ENCODE peak calls at places on chromosomes 2 and 18, in seven cellular contexts. I is colonic mucosa; A is cardiac muscle cell; M is fibroblast of lung; H is naive thymus-derived CD4-positive, alpha-beta T cell; W is RWPE2; L is neuronal stem cell. N is an unnamed sample. For H3K4me1, H3K36me3 and H3K27me3, the result is how much of the 10 kb centered on the place peaks cover.

GRCh38 chr2:20429528-20429927 is 17.3 kb upstream of the RHOB start:
- DNase-seq in M (peak), A (no peak), W (no peak), H (no peak), I (no peak), L (no peak), N (peak)

GRCh38 chr18:23341383-23341782 is 111.7 kb upstream of the RIOK3 start:
- DNase-seq in H (no peak), M (no peak), W (no peak), I (no peak), A (no peak), L (no peak), N (no peak)

GRCh38 chr2:27988718-27989117 is 98.2 kb downstream of the BABAM2 start:
- DNase-seq in L (no peak), I (no peak), A (no peak), H (no peak), M (no peak), W (no peak), N (no peak)

GRCh38 chr2:120225549-120226065 is 2.4 kb upstream of the TMEM185B start:
- DNase-seq in I (no peak), M (no peak), A (no peak), H (no peak), L (no peak), W (no peak), N (no peak)

GRCh38 chr18:46352520-46353250 is 248.5 kb downstream of the HAUS1 start:
- DNase-seq in W (no peak), A (no peak), M (no peak), L (no peak), H (no peak), I (no peak), N (no peak)

GRCh38 chr2:58334414-58334813 is 93.3 kb upstream of the FANCL start:
- DNase-seq in I (no peak), A (no peak), L (no peak), M (no peak), H (no peak), W (no peak), N (no peak)

GRCh38 chr2:66587216-66587615 is 152.3 kb downstream of the MEIS1 start:
- DNase-seq in A (peak), M (no peak), L (no peak), H (no peak), I (no peak), W (no peak), N (peak)

GRCh38 chr18:79780547-79780946 is 17.2 kb upstream of the KCNG2 start:
- DNase-seq in L (no peak), A (no peak), W (peak), I (no peak), M (no peak), H (no peak), N (no peak)

GRCh38 chr2:17518212-17519154 is at the start of gene RAD51AP2:
- DNase-seq in W (peak), A (peak), M (peak), L (peak), H (no peak), I (peak), N (peak)

GRCh38 chr2:223621901-223622300 is 19.7 kb upstream of the SCG2 start:
- DNase-seq in L (no peak), H (no peak), I (no peak), M (no peak), W (no peak), A (no peak), N (no peak)

GRCh38 chr2:96685592-96686459 is 43.3 kb downstream of the FER1L5 start:
- DNase-seq in M (peak), W (no peak), A (peak), L (no peak), I (no peak), H (no peak), N (peak)

GRCh38 chr2:172280820-172281454 is 146.4 kb upstream of the ITGA6 start:
- DNase-seq in H (no peak), I (no peak), M (no peak), A (no peak), W (no peak), L (no peak), N (no peak)

GRCh38 chr2:88950010-88950409 is 258.5 kb downstream of the RPIA start:
- DNase-seq in L (no peak), H (no peak), A (peak), I (no peak), M (no peak), W (no peak), N (no peak)

GRCh38 chr2:209472386-209472832 is 48.6 kb downstream of the MAP2 start:
- DNase-seq in H (no peak), I (no peak), M (peak), A (peak), L (no peak), W (no peak), N (no peak)

GRCh38 chr2:402206-402605 is 114.3 kb upstream of the ALKAL2 start:
- DNase-seq in H (no peak), M (no peak), I (no peak), L (no peak), A (no peak), W (no peak), N (no peak)

GRCh38 chr18:2921778-2922177 is 75.0 kb downstream of the EMILIN2 start:
- DNase-seq in M (no peak), H (no peak), W (no peak), I (peak), A (no peak), L (no peak), N (no peak)

GRCh38 chr2:24421668-24422067 is 61.3 kb upstream of the ITSN2 start:
- DNase-seq in I (peak), H (peak), A (peak), L (no peak), M (peak), W (no peak), N (peak)

GRCh38 chr2:173880561-173880960 is 84.6 kb downstream of the SP3 start:
- DNase-seq in L (no peak), H (no peak), A (no peak), M (no peak), I (no peak), W (no peak), N (no peak)

GRCh38 chr2:10524341-10524740 is 76.2 kb upstream of the ODC1 start:
- DNase-seq in A (no peak), L (no peak), W (peak), H (no peak), I (no peak), M (no peak), N (no peak)

GRCh38 chr2:17303054-17303453 is 215.2 kb downstream of the RAD51AP2 start:
- DNase-seq in L (no peak), A (no peak), H (no peak), I (no peak), M (peak), W (peak), N (no peak)

GRCh38 chr2:71790261-71791038 is 337.1 kb downstream of the DYSF start:
- DNase-seq in I (no peak), H (no peak), L (no peak), M (no peak), W (no peak), A (no peak), N (no peak)

GRCh38 chr18:22694954-22695353 is 238.2 kb upstream of the RBBP8 start:
- DNase-seq in A (no peak), M (peak), L (no peak), W (peak), I (no peak), H (no peak), N (peak)

GRCh38 chr18:63505566-63506335 is 29.0 kb downstream of the SERPINB5 start:
- DNase-seq in L (peak), W (no peak), H (no peak), A (peak), I (peak), M (peak), N (peak)

GRCh38 chr2:100822587-100823248 is 2.8 kb downstream of the NPAS2 start:
- DNase-seq in M (peak), H (no peak), L (no peak), I (no peak), A (no peak), W (no peak), N (no peak)

GRCh38 chr2:45765847-45766254 is 114.4 kb downstream of the PRKCE start:
- DNase-seq in L (no peak), A (peak), M (peak), W (no peak), I (peak), H (no peak), N (peak)

GRCh38 chr2:45765007-45765767 is 113.7 kb downstream of the PRKCE start:
- DNase-seq in W (no peak), L (no peak), H (no peak), M (no peak), I (no peak), A (no peak), N (no peak)

GRCh38 chr2:45761660-45762059 is 110.2 kb downstream of the PRKCE start:
- DNase-seq in H (no peak), L (no peak), W (no peak), M (no peak), A (no peak), I (no peak), N (no peak)

GRCh38 chr2:45763256-45763655 is 111.8 kb downstream of the PRKCE start:
- DNase-seq in L (no peak), A (no peak), M (peak), H (no peak), W (no peak), I (no peak), N (no peak)

GRCh38 chr2:45763797-45764196 is 112.3 kb downstream of the PRKCE start:
- DNase-seq in H (no peak), W (no peak), I (no peak), L (no peak), A (no peak), M (no peak), N (no peak)
- H3K4me1 ChIP-seq in H (under half), W (under half), I (under half), L (under half), A (under half), M (under half), N (under half)

GRCh38 chr2:190978389-190979053 is 35.5 kb downstream of the STAT1 start:
- DNase-seq in A (no peak), M (peak), W (no peak), I (no peak), L (no peak), H (no peak), N (no peak)
- H3K36me3 ChIP-seq in A (under half), M (under half), W (half or more), I (half or more), L (under half), H (half or more), N (half or more)

GRCh38 chr2:238997137-238997390 is 149.2 kb downstream of the TWIST2 start:
- DNase-seq in W (no peak), H (no peak), M (no peak), A (no peak), I (no peak), L (no peak), N (no peak)
- H3K27me3 ChIP-seq in W (under half), H (under half), M (under half), A (under half), I (under half), L (under half), N (under half)

GRCh38 chr2:127058246-127058580 is 48.7 kb downstream of the BIN1 start:
- DNase-seq in A (no peak), M (no peak), H (no peak), W (no peak), I (no peak), L (no peak), N (no peak)
- H3K4me1 ChIP-seq in A (under half), M (under half), H (under half), W (under half), I (under half), L (under half), N (under half)

DNA sequence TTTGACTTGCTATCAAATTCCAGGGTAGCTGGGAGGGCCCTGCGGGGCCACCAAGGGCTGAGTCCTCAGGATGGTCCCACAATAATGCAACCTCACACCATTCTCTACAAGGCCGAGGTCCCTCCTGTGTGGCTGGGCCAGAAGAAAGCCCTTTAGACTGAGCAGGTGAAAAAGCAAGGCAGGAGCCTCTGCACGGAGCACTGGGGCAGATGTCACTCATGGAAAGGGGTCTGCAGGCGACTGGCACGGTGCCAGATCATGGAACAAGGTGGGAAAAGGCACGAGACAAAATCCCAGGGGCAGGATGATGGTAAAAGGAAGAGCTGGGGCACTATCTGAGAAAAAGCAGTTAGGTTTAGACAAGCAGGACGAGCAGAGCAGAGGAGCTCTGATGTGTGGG is 16.1 kb downstream of the HJURP start:
- DNase-seq in W (no peak), I (no peak), M (no peak), H (no peak), A (no peak), L (no peak), N (no peak)
- H3K36me3 ChIP-seq in W (half or more), I (under half), M (under half), H (under half), A (under half), L (half or more), N (half or more)

GRCh38 chr2:144447535-144447934 is 72.4 kb downstream of the ZEB2 start:
- DNase-seq in A (no peak), H (no peak), W (no peak), I (no peak), M (no peak), L (no peak), N (no peak)

GRCh38 chr2:144446136-144446535 is 73.8 kb downstream of the ZEB2 start:
- DNase-seq in I (no peak), H (no peak), L (no peak), W (no peak), M (no peak), A (no peak), N (no peak)

GRCh38 chr2:144443837-144444236 is 76.1 kb downstream of the ZEB2 start:
- DNase-seq in H (no peak), W (no peak), L (no peak), M (no peak), I (no peak), A (no peak), N (no peak)

GRCh38 chr2:144444418-144444817 is 75.5 kb downstream of the ZEB2 start:
- DNase-seq in W (no peak), I (no peak), H (no peak), L (no peak), A (no peak), M (no peak), N (no peak)

DNA sequence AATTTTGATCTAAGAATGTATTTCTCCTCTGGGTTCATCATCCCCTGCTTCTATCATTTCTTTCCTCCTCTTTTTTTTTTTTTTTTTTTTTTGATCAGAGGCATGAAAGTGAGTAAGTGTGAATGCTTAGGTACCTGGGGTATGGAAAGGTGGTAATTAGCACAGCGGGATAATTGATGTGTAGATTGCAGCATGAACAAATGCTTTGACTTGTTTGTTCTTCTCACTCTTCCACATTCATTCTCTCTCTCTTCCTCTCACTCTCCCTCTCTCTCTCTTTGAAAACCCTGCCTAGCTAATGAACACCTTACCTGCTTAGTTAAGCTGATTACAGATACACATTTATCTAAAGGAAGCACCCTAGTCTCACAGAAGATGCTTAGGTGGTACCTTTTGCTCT is 74.7 kb downstream of the ZEB2 start:
- DNase-seq in M (no peak), I (no peak), H (no peak), W (no peak), L (no peak), A (no peak), N (no peak)
- H3K27me3 ChIP-seq in M (under half), I (under half), H (under half), W (under half), L (under half), A (under half), N (under half)

DNA sequence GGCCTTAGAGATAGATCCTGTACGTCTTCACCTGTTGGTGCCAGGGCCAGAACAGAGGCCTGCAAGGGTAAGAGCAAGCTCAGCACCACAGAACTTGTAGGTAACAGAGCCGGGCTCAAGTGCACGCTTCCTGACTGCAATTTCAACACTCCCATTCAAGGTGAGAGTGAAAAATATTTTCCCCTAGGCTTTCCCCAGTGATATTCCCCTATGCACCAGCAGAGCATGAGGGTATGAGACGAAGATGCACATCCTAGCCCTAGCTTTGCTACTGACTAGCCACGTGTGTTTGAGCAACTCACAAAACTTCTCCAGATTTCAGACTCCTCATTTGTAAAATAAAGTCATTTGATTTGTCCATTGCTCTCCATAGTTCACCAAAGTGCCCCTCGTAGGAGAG is 411.6 kb downstream of the ZNF521 start:
- DNase-seq in A (no peak), I (no peak), L (no peak), M (no peak), H (no peak), W (no peak), N (no peak)
- H3K4me1 ChIP-seq in A (under half), I (under half), L (under half), M (under half), H (under half), W (under half), N (under half)

N was measured in SJCRH30.